ENCODE peak calls at places on chromosomes 12 and 14, in ten cellular contexts. I is PC-3; B is CD8-positive, alpha-beta T cell; K is stomach; A is PC-9; M is H1; U is ascending aorta; L is pancreas; T is ovary; J is bronchial epithelial cell. S is an unnamed sample.

GRCh38 chr14:87901196-87901595 is 91.8 kb downstream of the GALC start:
- DNase-seq in A (no peak), L (no peak), K (no peak), M (no peak), B (no peak), J (no peak), T (no peak), U (no peak), I (no peak), S (no peak)

GRCh38 chr12:44875417-44875953 is 630 bp downstream of the NELL2 start:
- DNase-seq in A (no peak), B (peak; percentile 56), J (no peak), K (no peak), T (no peak), I (no peak), U (no peak), L (no peak), M (no peak), S (peak; percentile 18)

GRCh38 chr12:122138616-122139015 is 35.4 kb downstream of the IL31 start:
- DNase-seq in T (no peak), B (no peak), K (no peak), A (no peak), J (no peak), L (no peak), U (no peak), I (no peak), M (no peak), S (no peak)

GRCh38 chr12:122845865-122846621 is 10.8 kb downstream of the HIP1R start:
- DNase-seq in U (no peak), T (no peak), M (no peak), I (no peak), B (no peak), J (no peak), K (no peak), L (no peak), A (no peak), S (no peak)

GRCh38 chr12:57716305-57716704 is 22.2 kb downstream of the AGAP2 start:
- DNase-seq in T (no peak), B (peak; percentile 25), U (no peak), M (no peak), I (no peak), K (no peak), J (no peak), A (no peak), L (no peak), S (no peak)

GRCh38 chr12:10753066-10753465 is 29.9 kb upstream of the YBX3 start:
- DNase-seq in M (no peak), I (peak; percentile 56), J (peak; percentile 80), A (no peak), L (no peak), B (no peak), T (no peak), K (no peak), U (no peak), S (no peak)

GRCh38 chr14:20455355-20456300 is 602 bp downstream of the APEX1 start:
- DNase-seq in K (peak; percentile 27), U (peak; percentile 73), L (no peak), J (peak; percentile 77), T (no peak), I (peak; percentile 78), M (no peak), B (no peak), A (peak; percentile 69), S (peak; percentile 91)

GRCh38 chr12:69171881-69172280 is 67.5 kb upstream of the CPSF6 start:
- DNase-seq in T (no peak), J (no peak), A (no peak), B (no peak), U (no peak), L (no peak), I (no peak), K (no peak), M (no peak), S (no peak)

GRCh38 chr14:44494125-44494524 is 13.0 kb downstream of the FSCB start:
- DNase-seq in M (no peak), J (no peak), T (no peak), U (no peak), L (no peak), B (no peak), I (peak; percentile 39), A (no peak), K (no peak), S (no peak)

GRCh38 chr12:97404549-97404948 is 58.1 kb upstream of the RMST start:
- DNase-seq in M (no peak), I (peak; percentile 64), K (peak; percentile 32), L (peak; percentile 9), J (peak; percentile 40), T (no peak), A (no peak), U (no peak), B (no peak), S (peak; percentile 66)

GRCh38 chr12:74111688-74112360 is 425.8 kb upstream of the ATXN7L3B start:
- DNase-seq in M (peak; percentile 36), A (no peak), B (no peak), J (peak; percentile 85), L (peak; percentile 4), U (no peak), I (peak; percentile 58), T (peak; percentile 14), K (no peak), S (no peak)

GRCh38 chr12:117494833-117495714 is 133.6 kb upstream of the NOS1 start:
- DNase-seq in M (no peak), J (no peak), L (peak; percentile 68), A (no peak), T (no peak), K (peak; percentile 73), U (no peak), B (no peak), I (peak; percentile 53), S (no peak)

GRCh38 chr14:74959596-74960180 is 4.3 kb upstream of the PGF start:
- DNase-seq in B (no peak), M (no peak), T (no peak), A (no peak), U (no peak), L (no peak), J (peak; percentile 90), I (peak; percentile 55), K (no peak), S (no peak)

GRCh38 chr12:58794859-58795258 is 125.4 kb downstream of the LRIG3 start:
- DNase-seq in B (no peak), U (no peak), M (no peak), A (no peak), T (no peak), L (no peak), K (no peak), I (no peak), J (no peak), S (no peak)

DNA sequence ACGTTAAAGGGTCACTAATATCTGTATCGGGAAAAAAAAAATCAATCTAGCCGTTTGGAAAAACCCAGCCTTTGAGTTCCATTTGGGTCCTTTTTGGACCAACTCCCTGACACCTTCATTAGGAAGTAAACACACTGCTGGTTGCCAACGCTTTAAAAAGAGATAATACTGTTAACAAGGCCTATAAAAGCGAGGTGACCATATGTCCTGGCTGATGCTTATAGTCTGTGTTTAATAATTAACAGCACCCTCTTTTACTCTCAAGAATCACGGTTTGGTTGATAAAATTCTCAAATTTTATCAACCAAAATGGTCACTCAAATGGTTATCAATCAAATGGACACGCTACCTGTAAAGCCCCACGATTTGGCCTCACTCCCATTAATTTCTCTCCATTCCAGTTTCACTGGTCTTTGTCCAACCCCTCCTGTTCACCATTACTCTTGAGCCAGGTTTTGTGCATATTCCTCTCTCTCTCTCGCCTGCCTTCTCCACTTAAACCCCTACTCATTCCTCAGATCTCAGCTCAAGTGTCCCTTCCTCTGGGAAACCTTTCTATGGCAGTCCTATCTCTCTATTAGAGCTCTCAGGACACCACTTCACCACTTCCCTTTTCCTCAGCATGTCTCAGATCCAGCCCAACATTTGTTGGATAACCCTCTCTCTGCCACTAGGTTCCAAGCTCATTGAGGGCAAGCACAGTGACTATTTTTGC is 9.5 kb downstream of the BTG1 start:
- DNase-seq in I (no peak), T (no peak), L (peak; percentile 18), J (no peak), B (no peak), U (no peak), A (no peak), M (no peak), K (no peak), S (no peak)
- H3K4me3 ChIP-seq in I (peak overlapping the region; percentile 52), T (no peak overlapping the region), L (no peak overlapping the region), J (no peak overlapping the region), B (peak overlapping the region; percentile 66), U (peak overlapping the region; percentile 94), A (no peak overlapping the region), M (peak overlapping the region; percentile 93), K (peak overlapping the region; percentile 85), S (no peak overlapping the region)

DNA sequence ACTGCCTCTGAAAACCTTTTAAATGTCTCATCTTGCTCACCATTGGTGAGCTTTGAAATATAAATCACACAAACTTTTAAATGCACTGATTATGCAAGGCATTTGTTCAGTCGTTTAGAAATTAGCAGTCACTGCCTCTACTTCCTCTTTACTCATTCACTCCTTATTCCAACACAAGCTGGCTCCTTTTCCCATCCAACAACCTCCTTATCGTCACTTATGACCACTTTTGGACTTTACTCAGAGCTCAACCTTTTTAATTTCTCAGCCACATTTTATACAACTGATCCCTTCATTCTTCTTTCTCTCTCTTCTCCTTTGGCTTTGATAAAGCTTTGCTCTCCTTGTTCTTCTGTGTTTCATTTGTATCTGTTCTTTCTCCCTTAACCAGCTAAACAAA is 126.4 kb upstream of the PLEKHA5 start:
- DNase-seq in A (no peak), M (no peak), B (no peak), J (no peak), L (no peak), I (no peak), K (no peak), U (no peak), T (no peak), S (peak; percentile 34)
- H3K36me3 ChIP-seq in A (no peaks in the 10 kb centered on the region), M (no peaks in the 10 kb centered on the region), B (no peaks in the 10 kb centered on the region), J (no peaks in the 10 kb centered on the region), L (no peaks in the 10 kb centered on the region), I (no peaks in the 10 kb centered on the region), K (no peaks in the 10 kb centered on the region), U (no peaks in the 10 kb centered on the region), T (no peaks in the 10 kb centered on the region), S (no peaks in the 10 kb centered on the region)

GRCh38 chr14:67133595-67134441 is 55.4 kb upstream of the GARIN2 start:
- DNase-seq in A (no peak), B (no peak), I (no peak), K (no peak), T (no peak), J (no peak), L (no peak), M (no peak), U (no peak), S (no peak)

GRCh38 chr14:67137744-67138371 is 51.4 kb upstream of the GARIN2 start:
- DNase-seq in L (no peak), K (no peak), J (peak; percentile 13), I (peak; percentile 53), B (no peak), U (no peak), A (no peak), T (no peak), M (no peak), S (peak; percentile 22)
- TF ChIP-seq CTCF in L (peak; percentile 31), K (no peak), J (no peak), I (peak; percentile 64), B (no peak), U (peak; percentile 7), A (peak; percentile 69), T (no peak), M (peak; percentile 19), S (peak; percentile 50)

GRCh38 chr12:103905730-103906349 is 24.4 kb upstream of the HSP90B1 start:
- DNase-seq in T (no peak), M (no peak), I (no peak), L (no peak), B (no peak), K (no peak), U (no peak), J (peak; percentile 80), A (no peak), S (no peak)

GRCh38 chr12:103903979-103904378 is 26.2 kb upstream of the HSP90B1 start:
- DNase-seq in A (no peak), T (no peak), K (no peak), J (no peak), L (no peak), M (no peak), B (no peak), I (no peak), U (no peak), S (no peak)

GRCh38 chr12:103901518-103902173 is 28.6 kb upstream of the HSP90B1 start:
- DNase-seq in L (no peak), U (no peak), K (no peak), A (no peak), I (no peak), J (no peak), M (no peak), B (peak; percentile 81), T (no peak), S (no peak)
- H3K4me3 ChIP-seq in L (no peak overlapping the region), U (no peak overlapping the region), K (no peak overlapping the region), A (no peak overlapping the region), I (no peak overlapping the region), J (no peak overlapping the region), M (no peak overlapping the region), B (peak overlapping the region; percentile 53), T (no peak overlapping the region), S (no peak overlapping the region)